ENCODE peak calls at places on chromosomes 12 and 14, in eight cellular contexts. One of them, this sample, is unnamed. For H3K4me1, the result is how much of the 10 kb centered on the place peaks cover.

GRCh38 chr12:11746024-11746771 is 96.7 kb downstream of the ETV6 start:
- DNase-seq in H9: no peak
- DNase-seq in gastrocnemius medialis: no peak
- DNase-seq in lower lobe of right lung: no peak
- DNase-seq in ovary: no peak
- DNase-seq in psoas muscle: no peak
- DNase-seq in heart right ventricle: no peak
- DNase-seq in lung: no peak
- DNase-seq in this sample: no peak

GRCh38 chr14:74927225-74927624 is 4.2 kb upstream of the RPS6KL1 start:
- DNase-seq in psoas muscle: no peak
- DNase-seq in lung: no peak
- DNase-seq in gastrocnemius medialis: no peak
- DNase-seq in H9: no peak
- DNase-seq in heart right ventricle: no peak
- DNase-seq in ovary: no peak
- DNase-seq in lower lobe of right lung: no peak
- DNase-seq in this sample: no peak

GRCh38 chr12:127781336-127781735 is 485.6 kb upstream of the TMEM132C start:
- DNase-seq in lung: no peak
- DNase-seq in heart right ventricle: no peak
- DNase-seq in H9: no peak
- DNase-seq in gastrocnemius medialis: no peak
- DNase-seq in ovary: no peak
- DNase-seq in lower lobe of right lung: no peak
- DNase-seq in psoas muscle: no peak
- DNase-seq in this sample: no peak

GRCh38 chr14:66234411-66234810 is 251.8 kb upstream of the CCDC196 start:
- DNase-seq in gastrocnemius medialis: no peak
- DNase-seq in lower lobe of right lung: no peak
- DNase-seq in lung: no peak
- DNase-seq in psoas muscle: no peak
- DNase-seq in heart right ventricle: no peak
- DNase-seq in H9: no peak
- DNase-seq in ovary: no peak
- DNase-seq in this sample: no peak

GRCh38 chr14:55689971-55690871 is 110.2 kb downstream of the KTN1 start:
- DNase-seq in psoas muscle: no peak
- DNase-seq in heart right ventricle: no peak
- DNase-seq in H9: no peak
- DNase-seq in ovary: no peak
- DNase-seq in lung: no peak
- DNase-seq in gastrocnemius medialis: no peak
- DNase-seq in lower lobe of right lung: no peak
- DNase-seq in this sample: no peak

GRCh38 chr12:53489242-53489915 is 9.9 kb downstream of the MAP3K12 start:
- DNase-seq in lung: no peak
- DNase-seq in ovary: no peak
- DNase-seq in H9: no peak
- DNase-seq in psoas muscle: no peak
- DNase-seq in lower lobe of right lung: no peak
- DNase-seq in heart right ventricle: no peak
- DNase-seq in gastrocnemius medialis: no peak
- DNase-seq in this sample: no peak

GRCh38 chr12:15116073-15116472 is 105.1 kb downstream of the RERG start:
- DNase-seq in H9: no peak
- DNase-seq in ovary: no peak
- DNase-seq in lower lobe of right lung: no peak
- DNase-seq in lung: no peak
- DNase-seq in gastrocnemius medialis: no peak
- DNase-seq in heart right ventricle: no peak
- DNase-seq in psoas muscle: no peak
- DNase-seq in this sample: peak

GRCh38 chr12:31246470-31246850 is 79.5 kb downstream of the SINHCAF start:
- DNase-seq in ovary: no peak
- DNase-seq in psoas muscle: no peak
- DNase-seq in lung: no peak
- DNase-seq in heart right ventricle: no peak
- DNase-seq in lower lobe of right lung: no peak
- DNase-seq in gastrocnemius medialis: no peak
- DNase-seq in H9: no peak
- DNase-seq in this sample: no peak

GRCh38 chr12:76680940-76681339 is 83.0 kb upstream of the ZDHHC17 start:
- DNase-seq in psoas muscle: no peak
- DNase-seq in ovary: no peak
- DNase-seq in heart right ventricle: no peak
- DNase-seq in H9: no peak
- DNase-seq in gastrocnemius medialis: no peak
- DNase-seq in lower lobe of right lung: no peak
- DNase-seq in lung: no peak
- DNase-seq in this sample: no peak

GRCh38 chr14:70130498-70130897 is 58.3 kb downstream of the SLC8A3 start:
- DNase-seq in psoas muscle: no peak
- DNase-seq in ovary: no peak
- DNase-seq in gastrocnemius medialis: no peak
- DNase-seq in heart right ventricle: no peak
- DNase-seq in H9: no peak
- DNase-seq in lower lobe of right lung: no peak
- DNase-seq in lung: no peak
- DNase-seq in this sample: no peak

GRCh38 chr12:123928274-123928865 is 44.3 kb downstream of the CCDC92 start:
- DNase-seq in ovary: no peak
- DNase-seq in psoas muscle: no peak
- DNase-seq in H9: no peak
- DNase-seq in lower lobe of right lung: no peak
- DNase-seq in heart right ventricle: no peak
- DNase-seq in lung: no peak
- DNase-seq in gastrocnemius medialis: no peak
- DNase-seq in this sample: no peak

GRCh38 chr12:462936-463705 is 3.4 kb downstream of the B4GALNT3 start:
- DNase-seq in ovary: no peak
- DNase-seq in psoas muscle: no peak
- DNase-seq in heart right ventricle: no peak
- DNase-seq in lower lobe of right lung: peak
- DNase-seq in lung: no peak
- DNase-seq in gastrocnemius medialis: no peak
- DNase-seq in H9: no peak
- DNase-seq in this sample: no peak

GRCh38 chr12:46244273-46244672 is 24.6 kb downstream of the SLC38A1 start:
- DNase-seq in heart right ventricle: no peak
- DNase-seq in H9: no peak
- DNase-seq in lung: no peak
- DNase-seq in ovary: no peak
- DNase-seq in lower lobe of right lung: no peak
- DNase-seq in psoas muscle: no peak
- DNase-seq in gastrocnemius medialis: no peak
- DNase-seq in this sample: no peak
- H3K4me1 ChIP-seq in heart right ventricle: under half
- H3K4me1 ChIP-seq in H9: under half
- H3K4me1 ChIP-seq in lung: under half
- H3K4me1 ChIP-seq in ovary: under half
- H3K4me1 ChIP-seq in lower lobe of right lung: under half
- H3K4me1 ChIP-seq in psoas muscle: under half
- H3K4me1 ChIP-seq in gastrocnemius medialis: under half
- H3K4me1 ChIP-seq in this sample: under half

DNA sequence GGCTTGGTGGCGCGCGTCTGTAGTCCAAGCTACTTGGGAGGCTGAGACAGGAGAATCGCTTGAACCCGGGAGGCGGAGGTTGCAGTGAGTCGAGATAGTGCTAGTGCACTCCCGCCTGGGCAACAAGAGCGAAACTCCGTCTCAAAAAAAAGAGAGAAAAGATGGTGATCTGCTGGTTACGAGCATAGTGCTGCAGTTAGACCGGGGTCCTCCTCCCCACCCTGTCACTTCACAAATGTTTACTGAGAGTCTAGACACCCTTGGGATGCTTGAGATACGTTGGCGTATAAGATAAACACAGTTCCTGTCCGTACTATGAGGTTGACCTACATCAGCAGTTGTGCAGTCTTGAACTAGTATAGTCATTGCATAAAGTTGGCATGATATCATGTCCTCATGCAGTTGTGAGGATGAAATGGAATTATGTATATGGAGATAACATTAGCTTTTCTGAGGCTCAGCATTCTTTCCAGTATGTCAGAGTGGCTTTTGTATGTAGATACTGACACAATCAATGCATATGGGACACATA is 787 bp downstream of the ACAD10 start:
- DNase-seq in lung: no peak
- DNase-seq in lower lobe of right lung: no peak
- DNase-seq in H9: no peak
- DNase-seq in ovary: no peak
- DNase-seq in heart right ventricle: no peak
- DNase-seq in gastrocnemius medialis: no peak
- DNase-seq in psoas muscle: no peak
- DNase-seq in this sample: no peak
- H3K27ac ChIP-seq in lung: peak
- H3K27ac ChIP-seq in lower lobe of right lung: peak
- H3K27ac ChIP-seq in H9: no peak
- H3K27ac ChIP-seq in ovary: no peak
- H3K27ac ChIP-seq in heart right ventricle: peak
- H3K27ac ChIP-seq in gastrocnemius medialis: peak
- H3K27ac ChIP-seq in psoas muscle: peak
- H3K27ac ChIP-seq in this sample: peak

DNA sequence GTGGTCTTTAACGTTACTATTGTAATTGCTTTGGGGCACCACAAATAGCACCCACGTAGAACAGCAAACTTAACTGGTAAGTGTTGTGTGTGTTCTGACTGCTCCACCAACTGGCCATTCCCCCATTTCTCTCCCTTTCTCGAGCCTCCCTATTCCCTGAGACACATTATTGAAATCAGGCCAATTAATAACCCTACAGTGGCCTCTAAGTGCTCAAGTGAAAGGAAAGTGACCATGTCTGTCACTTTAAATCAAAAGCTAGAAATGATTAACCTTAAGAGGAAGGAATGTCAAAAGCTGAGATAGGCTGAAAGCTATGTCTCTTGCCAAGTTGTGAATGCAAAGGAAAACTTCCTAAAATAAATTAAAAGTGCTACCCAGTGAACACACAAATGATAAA is 22.3 kb downstream of the PPP1R13B start:
- DNase-seq in lower lobe of right lung: no peak
- DNase-seq in ovary: no peak
- DNase-seq in psoas muscle: no peak
- DNase-seq in lung: no peak
- DNase-seq in gastrocnemius medialis: no peak
- DNase-seq in H9: no peak
- DNase-seq in heart right ventricle: no peak
- DNase-seq in this sample: no peak
- TF ChIP-seq CTCF in lower lobe of right lung: no peak
- TF ChIP-seq CTCF in ovary: no peak
- TF ChIP-seq CTCF in psoas muscle: no peak
- TF ChIP-seq CTCF in lung: no peak
- TF ChIP-seq CTCF in gastrocnemius medialis: no peak
- TF ChIP-seq CTCF in H9: no peak
- TF ChIP-seq CTCF in heart right ventricle: peak
- TF ChIP-seq CTCF in this sample: no peak

GRCh38 chr14:68167019-68167716 is 347.6 kb downstream of the RAD51B start:
- DNase-seq in gastrocnemius medialis: no peak
- DNase-seq in heart right ventricle: no peak
- DNase-seq in H9: no peak
- DNase-seq in psoas muscle: no peak
- DNase-seq in ovary: no peak
- DNase-seq in lower lobe of right lung: no peak
- DNase-seq in lung: no peak
- DNase-seq in this sample: no peak

GRCh38 chr14:68167717-68168087 is 348.1 kb downstream of the RAD51B start:
- DNase-seq in heart right ventricle: no peak
- DNase-seq in gastrocnemius medialis: no peak
- DNase-seq in ovary: no peak
- DNase-seq in psoas muscle: no peak
- DNase-seq in H9: no peak
- DNase-seq in lower lobe of right lung: no peak
- DNase-seq in lung: no peak
- DNase-seq in this sample: no peak

GRCh38 chr14:68172216-68172615 is 352.6 kb downstream of the RAD51B start:
- DNase-seq in heart right ventricle: no peak
- DNase-seq in psoas muscle: no peak
- DNase-seq in ovary: no peak
- DNase-seq in gastrocnemius medialis: no peak
- DNase-seq in lower lobe of right lung: no peak
- DNase-seq in H9: no peak
- DNase-seq in lung: no peak
- DNase-seq in this sample: no peak

GRCh38 chr14:68165274-68165843 is 345.8 kb downstream of the RAD51B start:
- DNase-seq in psoas muscle: no peak
- DNase-seq in lung: no peak
- DNase-seq in ovary: no peak
- DNase-seq in lower lobe of right lung: no peak
- DNase-seq in H9: no peak
- DNase-seq in heart right ventricle: no peak
- DNase-seq in gastrocnemius medialis: no peak
- DNase-seq in this sample: no peak

GRCh38 chr14:68168460-68169109 is 349.0 kb downstream of the RAD51B start:
- DNase-seq in lung: no peak
- DNase-seq in heart right ventricle: no peak
- DNase-seq in lower lobe of right lung: no peak
- DNase-seq in psoas muscle: no peak
- DNase-seq in H9: no peak
- DNase-seq in ovary: no peak
- DNase-seq in gastrocnemius medialis: no peak
- DNase-seq in this sample: no peak
- H3K4me1 ChIP-seq in lung: under half
- H3K4me1 ChIP-seq in heart right ventricle: under half
- H3K4me1 ChIP-seq in lower lobe of right lung: under half
- H3K4me1 ChIP-seq in psoas muscle: under half
- H3K4me1 ChIP-seq in H9: under half
- H3K4me1 ChIP-seq in ovary: under half
- H3K4me1 ChIP-seq in gastrocnemius medialis: under half
- H3K4me1 ChIP-seq in this sample: under half

DNA sequence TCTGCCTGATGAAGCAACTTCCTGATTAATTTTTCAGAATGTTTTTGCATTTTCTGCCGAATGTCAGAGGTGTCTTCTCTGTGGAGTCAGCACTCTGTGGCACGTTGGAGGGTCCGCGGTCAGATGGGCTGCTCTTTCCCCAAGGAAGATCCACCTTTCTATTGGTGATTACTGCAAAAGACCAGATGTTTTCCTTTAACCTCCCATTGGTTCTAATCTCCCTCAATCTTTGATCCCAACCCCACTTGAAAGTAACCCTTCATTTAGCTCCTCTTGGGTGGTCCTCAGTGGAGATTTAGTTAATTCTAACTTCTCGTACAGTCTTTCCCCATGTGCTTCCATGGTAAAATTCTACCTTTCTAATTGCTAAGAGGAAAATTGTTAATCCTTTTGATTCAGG is 397.7 kb upstream of the DDHD1 start:
- DNase-seq in ovary: no peak
- DNase-seq in H9: no peak
- DNase-seq in lung: no peak
- DNase-seq in gastrocnemius medialis: no peak
- DNase-seq in heart right ventricle: no peak
- DNase-seq in lower lobe of right lung: no peak
- DNase-seq in psoas muscle: no peak
- DNase-seq in this sample: no peak
- H3K27ac ChIP-seq in ovary: no peak
- H3K27ac ChIP-seq in H9: no peak
- H3K27ac ChIP-seq in lung: no peak
- H3K27ac ChIP-seq in gastrocnemius medialis: no peak
- H3K27ac ChIP-seq in heart right ventricle: no peak
- H3K27ac ChIP-seq in lower lobe of right lung: no peak
- H3K27ac ChIP-seq in psoas muscle: no peak
- H3K27ac ChIP-seq in this sample: no peak